ENCODE peak calls at places on chromosome 9, in five cellular contexts. O, S, L, H and C are unnamed samples.

GRCh38 chr9:119941081-119941480 is 571.8 kb upstream of the BRINP1 start:
- DNase-seq in O (no peak), S (no peak), L (no peak), H (no peak), C (no peak)

GRCh38 chr9:109274768-109275596 is 45.9 kb downstream of the EPB41L4B start:
- DNase-seq in O (no peak), S (no peak), L (no peak), H (no peak), C (no peak)

GRCh38 chr9:38443181-38443580 is 18.9 kb upstream of the IGFBPL1 start:
- DNase-seq in O (peak), S (no peak), L (no peak), H (no peak), C (peak)

GRCh38 chr9:130973686-130974281 is 34.7 kb upstream of the FIBCD1 start:
- DNase-seq in O (no peak), S (peak), L (no peak), H (no peak), C (no peak)

GRCh38 chr9:113737414-113738271 is 138.5 kb upstream of the ZNF618 start:
- DNase-seq in O (peak), S (peak), L (peak), H (peak), C (peak)

GRCh38 chr9:98575379-98576346 is 133.1 kb downstream of the GABBR2 start:
- DNase-seq in O (peak), S (no peak), L (no peak), H (no peak), C (peak)

GRCh38 chr9:37987467-37987981 is 81.5 kb downstream of the SHB start:
- DNase-seq in O (no peak), S (no peak), L (no peak), H (no peak), C (no peak)

GRCh38 chr9:68705636-68706578 is 867 bp downstream of the PIP5K1B start:
- DNase-seq in O (no peak), S (peak), L (no peak), H (peak), C (peak)

GRCh38 chr9:133286523-133286922 is 11.5 kb upstream of the ABO start:
- DNase-seq in O (no peak), S (no peak), L (no peak), H (no peak), C (no peak)

GRCh38 chr9:128389395-128390149 is 18.4 kb downstream of the URM1 start:
- DNase-seq in O (no peak), S (no peak), L (no peak), H (no peak), C (no peak)

GRCh38 chr9:76610009-76610352 is 151.0 kb downstream of the GCNT1 start:
- DNase-seq in O (peak), S (no peak), L (no peak), H (no peak), C (peak)

GRCh38 chr9:36163049-36163839 is 5.9 kb upstream of the CCIN start:
- DNase-seq in O (peak), S (peak), L (no peak), H (peak), C (peak)

GRCh38 chr9:112028242-112029221 is 131.9 kb downstream of the UGCG start:
- DNase-seq in O (no peak), S (no peak), L (no peak), H (no peak), C (no peak)

GRCh38 chr9:131837316-131837715 is 97.4 kb upstream of the RAPGEF1 start:
- DNase-seq in O (no peak), S (peak), L (no peak), H (peak), C (peak)

DNA sequence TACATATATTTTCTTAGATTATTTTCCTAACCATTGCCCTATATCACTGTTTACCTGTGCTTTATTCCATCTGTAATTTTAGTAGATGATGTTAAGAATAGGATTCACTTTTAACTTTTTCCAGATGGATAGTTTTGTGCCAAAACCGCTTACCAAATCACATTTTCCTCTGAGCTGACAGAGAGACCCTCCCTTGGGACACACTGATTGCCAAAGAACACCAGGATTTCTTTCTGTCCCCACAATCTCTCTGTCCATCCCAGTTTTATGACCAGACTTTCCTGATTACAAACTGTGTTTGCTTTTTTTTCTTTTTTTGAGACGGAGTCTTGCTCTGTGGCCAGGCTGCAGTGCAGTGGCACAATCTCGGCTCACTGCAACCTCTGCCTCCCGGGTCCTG is 81.3 kb upstream of the SPATA31C2 start:
- DNase-seq in O (no peak), S (no peak), L (no peak), H (no peak), C (no peak)
- H3K18ac ChIP-seq in O (no peak), S (no peak), L (no peak), H (no peak), C (no peak)

GRCh38 chr9:110940949-110941557 is 97.2 kb downstream of the LPAR1 start:
- DNase-seq in O (no peak), S (no peak), L (no peak), H (no peak), C (no peak)
- H2AK5ac ChIP-seq in O (peak), S (no peak), L (no peak), H (no peak), C (no peak)

GRCh38 chr9:117718085-117718484 is 13.9 kb downstream of the TLR4 start:
- DNase-seq in O (no peak), S (no peak), L (no peak), H (no peak), C (peak)
- H2AFZ ChIP-seq in O (no peak), S (no peak), L (no peak), H (no peak), C (no peak)

GRCh38 chr9:114786251-114786650 is 19.6 kb downstream of the TNFSF15 start:
- DNase-seq in O (no peak), S (no peak), L (no peak), H (no peak), C (peak)

GRCh38 chr9:114784721-114785253 is 21.1 kb downstream of the TNFSF15 start:
- DNase-seq in O (no peak), S (no peak), L (no peak), H (no peak), C (no peak)

GRCh38 chr9:114790521-114790920 is 15.3 kb downstream of the TNFSF15 start:
- DNase-seq in O (no peak), S (no peak), L (no peak), H (no peak), C (peak)

GRCh38 chr9:114789006-114789405 is 16.8 kb downstream of the TNFSF15 start:
- DNase-seq in O (no peak), S (no peak), L (no peak), H (no peak), C (no peak)

DNA sequence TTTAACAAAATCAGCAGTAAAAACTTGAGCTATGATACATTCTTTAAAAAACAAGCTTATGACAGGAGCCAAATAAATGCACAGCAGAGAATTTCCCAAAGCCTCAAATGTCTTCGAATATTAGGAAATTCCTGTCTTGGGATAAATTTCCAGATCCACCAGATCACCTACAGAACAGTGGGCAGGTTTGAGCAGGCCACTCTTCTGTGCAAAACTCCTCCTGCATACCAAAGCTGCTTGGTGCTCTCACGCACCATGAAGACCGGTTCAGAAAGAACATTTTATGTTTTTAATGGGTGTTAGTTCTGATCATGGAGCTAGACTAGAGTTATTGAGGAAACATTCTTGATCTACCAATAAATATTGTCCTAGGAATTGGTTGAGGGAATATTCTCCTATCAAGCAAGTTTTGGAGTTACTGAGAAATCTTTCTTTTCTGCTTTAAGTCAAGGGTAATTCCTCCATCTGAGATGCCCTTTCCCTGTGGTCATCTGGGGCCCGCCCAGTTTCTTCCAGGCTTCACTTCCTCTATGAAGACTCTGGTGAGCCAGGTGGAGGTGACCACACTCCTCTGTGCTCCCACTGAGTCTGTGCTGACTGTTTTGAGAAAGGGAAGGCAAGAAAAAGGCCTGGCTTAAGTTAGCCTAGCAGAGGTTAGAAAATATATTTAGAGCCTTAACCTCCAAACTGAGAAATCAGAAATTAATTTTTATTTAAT is 17.9 kb downstream of the TNFSF15 start:
- DNase-seq in O (no peak), S (no peak), L (no peak), H (no peak), C (no peak)
- H3K18ac ChIP-seq in O (no peak), S (no peak), L (no peak), H (no peak), C (no peak)

DNA sequence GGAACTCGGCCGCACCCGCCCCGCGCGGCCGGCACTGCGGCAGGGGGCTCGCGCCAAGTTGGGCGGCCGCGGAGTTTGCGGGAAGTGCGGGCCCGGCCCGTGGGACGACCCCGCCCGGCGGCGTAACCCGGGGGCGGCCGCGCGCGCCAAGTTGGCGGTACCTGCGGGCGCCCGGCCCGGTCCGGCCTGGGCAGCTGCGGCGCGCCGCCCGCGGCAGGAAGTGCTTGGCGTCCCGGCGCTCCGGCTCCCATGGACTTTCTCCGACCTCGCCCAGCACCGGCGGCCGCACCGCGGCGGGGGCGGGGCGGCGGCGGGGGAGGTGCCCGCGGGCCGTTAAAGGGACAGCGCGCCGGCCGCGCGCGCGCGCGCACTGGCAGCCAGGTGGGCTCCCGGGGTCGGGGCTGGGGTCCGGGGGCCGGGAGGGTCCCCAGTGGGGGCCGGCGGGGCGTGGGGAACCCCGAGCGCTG is at the start of gene NACC2:
- DNase-seq in O (peak), S (no peak), L (peak), H (no peak), C (peak)
- H2AK5ac ChIP-seq in O (peak), S (no peak), L (peak), H (no peak), C (peak)

DNA sequence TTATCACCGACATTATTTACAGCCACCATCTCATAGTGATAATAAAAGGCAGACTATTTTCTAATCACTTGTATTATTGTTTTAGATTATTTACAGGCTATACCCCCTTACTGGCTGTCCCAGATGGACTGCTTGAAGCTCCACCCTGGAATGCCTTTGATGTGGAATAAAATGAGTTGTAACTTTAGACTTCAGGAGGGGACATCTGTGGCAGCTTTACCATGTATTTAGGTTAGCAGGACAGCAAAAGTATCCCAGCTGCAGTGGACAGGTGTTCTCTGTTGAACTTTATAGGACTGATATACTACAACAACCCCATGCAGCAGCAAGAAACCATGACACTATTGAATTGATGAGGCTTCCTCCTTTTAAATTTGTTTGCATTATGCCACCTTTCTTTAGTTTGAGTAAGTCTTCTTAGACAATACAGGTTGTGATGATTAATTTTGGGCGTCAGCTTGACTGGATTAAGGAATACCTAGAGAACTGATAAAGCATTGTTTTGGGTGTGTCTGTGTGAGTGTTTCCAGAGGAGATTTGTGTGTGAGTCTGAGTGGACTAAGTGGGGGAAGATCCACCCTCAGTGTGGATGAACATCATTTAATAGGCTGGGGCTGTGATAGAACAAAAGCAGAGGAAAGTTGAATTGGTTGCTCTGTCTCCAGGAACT is 29.2 kb upstream of the C9orf57 start:
- DNase-seq in O (no peak), S (no peak), L (no peak), H (no peak), C (no peak)
- H2AFZ ChIP-seq in O (no peak), S (no peak), L (no peak), H (no peak), C (no peak)

DNA sequence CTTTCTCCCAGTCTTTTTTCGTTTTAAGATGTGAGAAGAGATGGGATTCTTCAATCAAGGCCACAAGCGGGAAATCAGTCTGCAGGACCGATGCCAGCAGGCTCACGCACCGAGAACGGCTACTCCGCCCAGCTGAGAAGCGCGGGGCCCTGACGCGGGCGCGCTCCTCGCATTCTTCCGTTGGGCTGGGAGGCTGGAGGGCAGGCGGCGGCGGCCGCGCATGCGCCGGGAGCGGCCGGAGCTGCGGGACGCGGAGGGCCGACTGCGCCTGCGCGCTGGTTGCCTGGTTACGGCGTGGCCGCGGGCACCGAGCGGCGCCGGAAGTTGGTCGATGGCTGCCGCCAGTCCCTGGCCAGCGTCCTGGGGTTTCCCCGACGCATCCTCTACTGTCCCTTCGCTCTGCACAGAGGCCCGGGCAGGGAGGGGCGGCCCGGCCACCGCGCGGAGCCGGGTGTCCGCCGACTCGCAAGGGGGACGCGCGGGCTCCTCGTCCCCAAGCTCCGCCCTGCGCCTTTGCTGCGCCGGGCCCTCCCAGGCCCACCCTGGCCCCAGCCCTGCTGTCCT is 831 bp upstream of the SEC16A start:
- DNase-seq in O (peak), S (peak), L (peak), H (peak), C (peak)
- H3K18ac ChIP-seq in O (peak), S (peak), L (peak), H (peak), C (peak)

GRCh38 chr9:89640391-89640790 is 35.6 kb downstream of the GADD45G start:
- DNase-seq in O (no peak), S (no peak), L (no peak), H (no peak), C (no peak)

GRCh38 chr9:89639961-89640360 is 35.1 kb downstream of the GADD45G start:
- DNase-seq in O (no peak), S (no peak), L (no peak), H (no peak), C (no peak)

GRCh38 chr9:89641980-89642379 is 37.2 kb downstream of the GADD45G start:
- DNase-seq in O (no peak), S (no peak), L (no peak), H (no peak), C (no peak)

GRCh38 chr9:89639367-89639795 is 34.6 kb downstream of the GADD45G start:
- DNase-seq in O (no peak), S (peak), L (no peak), H (no peak), C (no peak)

DNA sequence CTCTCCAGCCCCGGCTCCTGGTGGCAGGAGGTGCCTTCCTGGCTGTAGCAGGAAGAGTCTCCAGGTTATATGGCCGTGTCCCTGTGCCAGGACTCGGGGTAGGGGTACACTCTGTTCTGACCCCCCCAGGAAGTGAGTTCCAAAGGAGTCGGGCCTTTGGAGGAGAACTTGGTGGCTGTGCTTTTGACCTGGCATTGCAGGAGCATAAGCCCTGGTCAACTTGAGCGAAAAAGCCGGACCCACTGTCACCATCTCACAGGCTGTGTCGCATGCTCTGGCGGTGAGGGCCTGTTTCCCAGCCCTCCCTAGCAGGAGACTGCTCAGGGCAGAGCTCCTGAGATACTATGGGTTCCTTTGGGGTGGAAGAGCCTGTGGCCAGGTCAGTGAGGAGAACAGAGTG is 36.0 kb downstream of the GADD45G start:
- DNase-seq in O (no peak), S (no peak), L (no peak), H (no peak), C (no peak)
- H2AK5ac ChIP-seq in O (no peak), S (no peak), L (no peak), H (no peak), C (no peak)